ENCODE peak calls at places on chromosomes 16 and 17, in nine cellular contexts. One of them, this sample, is unnamed.
A peak's percentile ranks its signal among the peaks of the same experiment; 100 is the strongest.

GRCh38 chr16:81703177-81704155 is 75.6 kb upstream of the PLCG2 start:
- DNase-seq in germinal center: no peak
- DNase-seq in cardiac muscle cell: no peak
- DNase-seq in stimulated activated CD4-positive, alpha-beta T cell treated with anti-CD3 and anti-CD28 coated beads, Interleukin-12 subunit alpha, Interleukin-12 subunit beta, amount 100 ng/mL, for 48 hours: no peak
- DNase-seq in DMS 273 treated with DMSO at 0.1 percent for 48 hours: no peak
- DNase-seq in foreskin fibroblast: peak; percentile 90
- DNase-seq in NCI-H345: no peak
- DNase-seq in left cardiac atrium: no peak
- DNase-seq in A673: peak; percentile 54
- DNase-seq in this sample: no peak

GRCh38 chr17:45225051-45225700 is 3.5 kb downstream of the FMNL1 start:
- DNase-seq in cardiac muscle cell: no peak
- DNase-seq in germinal center: no peak
- DNase-seq in DMS 273 treated with DMSO at 0.1 percent for 48 hours: no peak
- DNase-seq in A673: no peak
- DNase-seq in NCI-H345: no peak
- DNase-seq in foreskin fibroblast: no peak
- DNase-seq in stimulated activated CD4-positive, alpha-beta T cell treated with anti-CD3 and anti-CD28 coated beads, Interleukin-12 subunit alpha, Interleukin-12 subunit beta, amount 100 ng/mL, for 48 hours: no peak
- DNase-seq in left cardiac atrium: no peak
- DNase-seq in this sample: peak; percentile 78

GRCh38 chr17:74245145-74245817 is 28.8 kb upstream of the DNAI2 start:
- DNase-seq in DMS 273 treated with DMSO at 0.1 percent for 48 hours: no peak
- DNase-seq in A673: peak; percentile 58
- DNase-seq in stimulated activated CD4-positive, alpha-beta T cell treated with anti-CD3 and anti-CD28 coated beads, Interleukin-12 subunit alpha, Interleukin-12 subunit beta, amount 100 ng/mL, for 48 hours: no peak
- DNase-seq in NCI-H345: no peak
- DNase-seq in foreskin fibroblast: no peak
- DNase-seq in left cardiac atrium: no peak
- DNase-seq in cardiac muscle cell: peak; percentile 33
- DNase-seq in germinal center: no peak
- DNase-seq in this sample: no peak

GRCh38 chr16:28879261-28879840 is 1.1 kb downstream of the ATP2A1 start:
- DNase-seq in foreskin fibroblast: no peak
- DNase-seq in cardiac muscle cell: no peak
- DNase-seq in A673: no peak
- DNase-seq in stimulated activated CD4-positive, alpha-beta T cell treated with anti-CD3 and anti-CD28 coated beads, Interleukin-12 subunit alpha, Interleukin-12 subunit beta, amount 100 ng/mL, for 48 hours: no peak
- DNase-seq in DMS 273 treated with DMSO at 0.1 percent for 48 hours: no peak
- DNase-seq in left cardiac atrium: peak; percentile 40
- DNase-seq in NCI-H345: no peak
- DNase-seq in germinal center: no peak
- DNase-seq in this sample: no peak

GRCh38 chr17:81329927-81330883 is 35.1 kb upstream of the SLC38A10 start:
- DNase-seq in germinal center: no peak
- DNase-seq in cardiac muscle cell: no peak
- DNase-seq in DMS 273 treated with DMSO at 0.1 percent for 48 hours: no peak
- DNase-seq in NCI-H345: no peak
- DNase-seq in left cardiac atrium: no peak
- DNase-seq in foreskin fibroblast: no peak
- DNase-seq in A673: no peak
- DNase-seq in stimulated activated CD4-positive, alpha-beta T cell treated with anti-CD3 and anti-CD28 coated beads, Interleukin-12 subunit alpha, Interleukin-12 subunit beta, amount 100 ng/mL, for 48 hours: no peak
- DNase-seq in this sample: no peak

GRCh38 chr17:3659541-3660111 is 8.8 kb downstream of the TAX1BP3 start:
- DNase-seq in stimulated activated CD4-positive, alpha-beta T cell treated with anti-CD3 and anti-CD28 coated beads, Interleukin-12 subunit alpha, Interleukin-12 subunit beta, amount 100 ng/mL, for 48 hours: no peak
- DNase-seq in NCI-H345: no peak
- DNase-seq in cardiac muscle cell: peak; percentile 27
- DNase-seq in DMS 273 treated with DMSO at 0.1 percent for 48 hours: no peak
- DNase-seq in A673: no peak
- DNase-seq in germinal center: no peak
- DNase-seq in foreskin fibroblast: peak; percentile 90
- DNase-seq in left cardiac atrium: peak; percentile 84
- DNase-seq in this sample: no peak

GRCh38 chr17:55446581-55447205 is 25.1 kb upstream of the MMD start:
- DNase-seq in stimulated activated CD4-positive, alpha-beta T cell treated with anti-CD3 and anti-CD28 coated beads, Interleukin-12 subunit alpha, Interleukin-12 subunit beta, amount 100 ng/mL, for 48 hours: no peak
- DNase-seq in foreskin fibroblast: no peak
- DNase-seq in cardiac muscle cell: no peak
- DNase-seq in left cardiac atrium: no peak
- DNase-seq in DMS 273 treated with DMSO at 0.1 percent for 48 hours: no peak
- DNase-seq in A673: no peak
- DNase-seq in germinal center: no peak
- DNase-seq in NCI-H345: no peak
- DNase-seq in this sample: no peak

GRCh38 chr17:70654706-70655105 is 485.4 kb downstream of the KCNJ2 start:
- DNase-seq in germinal center: no peak
- DNase-seq in foreskin fibroblast: no peak
- DNase-seq in NCI-H345: no peak
- DNase-seq in DMS 273 treated with DMSO at 0.1 percent for 48 hours: peak; percentile 6
- DNase-seq in A673: no peak
- DNase-seq in left cardiac atrium: no peak
- DNase-seq in cardiac muscle cell: no peak
- DNase-seq in stimulated activated CD4-positive, alpha-beta T cell treated with anti-CD3 and anti-CD28 coated beads, Interleukin-12 subunit alpha, Interleukin-12 subunit beta, amount 100 ng/mL, for 48 hours: no peak
- DNase-seq in this sample: no peak

GRCh38 chr17:44004077-44004760 is at the start of gene NAGS:
- DNase-seq in NCI-H345: peak; percentile 8
- DNase-seq in cardiac muscle cell: peak; percentile 35
- DNase-seq in germinal center: no peak
- DNase-seq in left cardiac atrium: no peak
- DNase-seq in stimulated activated CD4-positive, alpha-beta T cell treated with anti-CD3 and anti-CD28 coated beads, Interleukin-12 subunit alpha, Interleukin-12 subunit beta, amount 100 ng/mL, for 48 hours: no peak
- DNase-seq in A673: no peak
- DNase-seq in DMS 273 treated with DMSO at 0.1 percent for 48 hours: no peak
- DNase-seq in foreskin fibroblast: peak; percentile 81
- DNase-seq in this sample: no peak

GRCh38 chr16:86347916-86348555 is 162.3 kb upstream of the FOXF1 start:
- DNase-seq in A673: no peak
- DNase-seq in NCI-H345: no peak
- DNase-seq in DMS 273 treated with DMSO at 0.1 percent for 48 hours: no peak
- DNase-seq in foreskin fibroblast: no peak
- DNase-seq in germinal center: no peak
- DNase-seq in cardiac muscle cell: no peak
- DNase-seq in left cardiac atrium: no peak
- DNase-seq in stimulated activated CD4-positive, alpha-beta T cell treated with anti-CD3 and anti-CD28 coated beads, Interleukin-12 subunit alpha, Interleukin-12 subunit beta, amount 100 ng/mL, for 48 hours: no peak
- DNase-seq in this sample: no peak

GRCh38 chr17:79777166-79777843 is 643 bp upstream of the CBX2 start:
- DNase-seq in DMS 273 treated with DMSO at 0.1 percent for 48 hours: peak; percentile 45
- DNase-seq in germinal center: peak; percentile 53
- DNase-seq in stimulated activated CD4-positive, alpha-beta T cell treated with anti-CD3 and anti-CD28 coated beads, Interleukin-12 subunit alpha, Interleukin-12 subunit beta, amount 100 ng/mL, for 48 hours: no peak
- DNase-seq in A673: peak; percentile 84
- DNase-seq in cardiac muscle cell: peak; percentile 58
- DNase-seq in left cardiac atrium: peak; percentile 81
- DNase-seq in NCI-H345: no peak
- DNase-seq in foreskin fibroblast: no peak
- DNase-seq in this sample: peak; percentile 68

GRCh38 chr17:45775576-45776011 is 8.5 kb upstream of the CRHR1 start:
- DNase-seq in cardiac muscle cell: no peak
- DNase-seq in foreskin fibroblast: no peak
- DNase-seq in NCI-H345: peak; percentile 84
- DNase-seq in A673: no peak
- DNase-seq in left cardiac atrium: peak; percentile 36
- DNase-seq in germinal center: no peak
- DNase-seq in DMS 273 treated with DMSO at 0.1 percent for 48 hours: peak; percentile 87
- DNase-seq in stimulated activated CD4-positive, alpha-beta T cell treated with anti-CD3 and anti-CD28 coated beads, Interleukin-12 subunit alpha, Interleukin-12 subunit beta, amount 100 ng/mL, for 48 hours: no peak
- DNase-seq in this sample: no peak

GRCh38 chr17:28227278-28228108 is 91.5 kb upstream of the TMEM97 start:
- DNase-seq in stimulated activated CD4-positive, alpha-beta T cell treated with anti-CD3 and anti-CD28 coated beads, Interleukin-12 subunit alpha, Interleukin-12 subunit beta, amount 100 ng/mL, for 48 hours: no peak
- DNase-seq in DMS 273 treated with DMSO at 0.1 percent for 48 hours: no peak
- DNase-seq in cardiac muscle cell: peak; percentile 84
- DNase-seq in NCI-H345: peak; percentile 90
- DNase-seq in germinal center: peak; percentile 38
- DNase-seq in left cardiac atrium: peak; percentile 38
- DNase-seq in foreskin fibroblast: peak; percentile 28
- DNase-seq in A673: peak; percentile 87
- DNase-seq in this sample: peak; percentile 65

GRCh38 chr17:81030726-81031570 is 4.0 kb upstream of the BAIAP2 start:
- DNase-seq in A673: no peak
- DNase-seq in NCI-H345: no peak
- DNase-seq in foreskin fibroblast: no peak
- DNase-seq in cardiac muscle cell: no peak
- DNase-seq in germinal center: no peak
- DNase-seq in stimulated activated CD4-positive, alpha-beta T cell treated with anti-CD3 and anti-CD28 coated beads, Interleukin-12 subunit alpha, Interleukin-12 subunit beta, amount 100 ng/mL, for 48 hours: no peak
- DNase-seq in left cardiac atrium: peak; percentile 72
- DNase-seq in DMS 273 treated with DMSO at 0.1 percent for 48 hours: no peak
- DNase-seq in this sample: no peak

GRCh38 chr17:10205549-10206185 is 7.3 kb upstream of the GAS7 start:
- DNase-seq in NCI-H345: no peak
- DNase-seq in foreskin fibroblast: no peak
- DNase-seq in DMS 273 treated with DMSO at 0.1 percent for 48 hours: no peak
- DNase-seq in A673: no peak
- DNase-seq in stimulated activated CD4-positive, alpha-beta T cell treated with anti-CD3 and anti-CD28 coated beads, Interleukin-12 subunit alpha, Interleukin-12 subunit beta, amount 100 ng/mL, for 48 hours: no peak
- DNase-seq in germinal center: no peak
- DNase-seq in left cardiac atrium: no peak
- DNase-seq in cardiac muscle cell: no peak
- DNase-seq in this sample: no peak

GRCh38 chr16:280005-280421 is 378 bp upstream of the ARHGDIG start:
- DNase-seq in foreskin fibroblast: no peak
- DNase-seq in DMS 273 treated with DMSO at 0.1 percent for 48 hours: no peak
- DNase-seq in cardiac muscle cell: peak; percentile 52
- DNase-seq in germinal center: no peak
- DNase-seq in A673: no peak
- DNase-seq in left cardiac atrium: no peak
- DNase-seq in NCI-H345: no peak
- DNase-seq in stimulated activated CD4-positive, alpha-beta T cell treated with anti-CD3 and anti-CD28 coated beads, Interleukin-12 subunit alpha, Interleukin-12 subunit beta, amount 100 ng/mL, for 48 hours: no peak
- DNase-seq in this sample: no peak

GRCh38 chr16:26019885-26020284 is 328.1 kb downstream of the HS3ST4 start:
- DNase-seq in germinal center: no peak
- DNase-seq in stimulated activated CD4-positive, alpha-beta T cell treated with anti-CD3 and anti-CD28 coated beads, Interleukin-12 subunit alpha, Interleukin-12 subunit beta, amount 100 ng/mL, for 48 hours: no peak
- DNase-seq in NCI-H345: no peak
- DNase-seq in foreskin fibroblast: no peak
- DNase-seq in DMS 273 treated with DMSO at 0.1 percent for 48 hours: no peak
- DNase-seq in cardiac muscle cell: peak; percentile 8
- DNase-seq in A673: no peak
- DNase-seq in left cardiac atrium: no peak
- DNase-seq in this sample: no peak

GRCh38 chr16:83771306-83771942 is 36.4 kb upstream of the HSBP1 start:
- DNase-seq in foreskin fibroblast: no peak
- DNase-seq in germinal center: no peak
- DNase-seq in cardiac muscle cell: peak; percentile 59
- DNase-seq in stimulated activated CD4-positive, alpha-beta T cell treated with anti-CD3 and anti-CD28 coated beads, Interleukin-12 subunit alpha, Interleukin-12 subunit beta, amount 100 ng/mL, for 48 hours: no peak
- DNase-seq in NCI-H345: peak; percentile 38
- DNase-seq in left cardiac atrium: peak; percentile 77
- DNase-seq in DMS 273 treated with DMSO at 0.1 percent for 48 hours: no peak
- DNase-seq in A673: no peak
- DNase-seq in this sample: no peak

GRCh38 chr17:41907633-41908539 is 10.9 kb downstream of the ACLY start:
- DNase-seq in NCI-H345: no peak
- DNase-seq in stimulated activated CD4-positive, alpha-beta T cell treated with anti-CD3 and anti-CD28 coated beads, Interleukin-12 subunit alpha, Interleukin-12 subunit beta, amount 100 ng/mL, for 48 hours: no peak
- DNase-seq in foreskin fibroblast: peak; percentile 38
- DNase-seq in germinal center: no peak
- DNase-seq in A673: no peak
- DNase-seq in left cardiac atrium: no peak
- DNase-seq in cardiac muscle cell: no peak
- DNase-seq in DMS 273 treated with DMSO at 0.1 percent for 48 hours: no peak
- DNase-seq in this sample: no peak

GRCh38 chr16:48041861-48042435 is 113.8 kb downstream of the ABCC12 start:
- DNase-seq in DMS 273 treated with DMSO at 0.1 percent for 48 hours: no peak
- DNase-seq in NCI-H345: no peak
- DNase-seq in foreskin fibroblast: no peak
- DNase-seq in A673: no peak
- DNase-seq in stimulated activated CD4-positive, alpha-beta T cell treated with anti-CD3 and anti-CD28 coated beads, Interleukin-12 subunit alpha, Interleukin-12 subunit beta, amount 100 ng/mL, for 48 hours: no peak
- DNase-seq in cardiac muscle cell: peak; percentile 9
- DNase-seq in left cardiac atrium: no peak
- DNase-seq in germinal center: no peak
- DNase-seq in this sample: no peak

GRCh38 chr17:74864866-74865395 is 5.2 kb upstream of the GRIN2C start:
- DNase-seq in foreskin fibroblast: peak; percentile 56
- DNase-seq in DMS 273 treated with DMSO at 0.1 percent for 48 hours: no peak
- DNase-seq in cardiac muscle cell: peak; percentile 77
- DNase-seq in left cardiac atrium: peak; percentile 77
- DNase-seq in A673: peak; percentile 82
- DNase-seq in stimulated activated CD4-positive, alpha-beta T cell treated with anti-CD3 and anti-CD28 coated beads, Interleukin-12 subunit alpha, Interleukin-12 subunit beta, amount 100 ng/mL, for 48 hours: peak; percentile 73
- DNase-seq in NCI-H345: peak; percentile 64
- DNase-seq in germinal center: peak; percentile 76
- DNase-seq in this sample: peak; percentile 88

GRCh38 chr17:64291268-64291851 is 28.3 kb upstream of the TEX2 start:
- DNase-seq in stimulated activated CD4-positive, alpha-beta T cell treated with anti-CD3 and anti-CD28 coated beads, Interleukin-12 subunit alpha, Interleukin-12 subunit beta, amount 100 ng/mL, for 48 hours: peak; percentile 39
- DNase-seq in A673: peak; percentile 42
- DNase-seq in DMS 273 treated with DMSO at 0.1 percent for 48 hours: no peak
- DNase-seq in NCI-H345: no peak
- DNase-seq in left cardiac atrium: no peak
- DNase-seq in foreskin fibroblast: no peak
- DNase-seq in cardiac muscle cell: no peak
- DNase-seq in germinal center: no peak
- DNase-seq in this sample: no peak

This sample was measured in activated CD8-positive, alpha-beta memory T cell treated with anti-CD3 and anti-CD28 coated beads, Interleukin-2, amount 50 U/mL, for 48 hours.